ENCODE peak calls at places on chromosomes 1 and 21, in ten cellular contexts. Z is G401; Y is activated CD4-positive, alpha-beta T cell treated with anti-CD3 and anti-CD28 coated beads, Interleukin-2, amount 10 ng/mL, durations not matched to agents 7 days and 5 days; A is WTC11; P is WERI-Rb-1; I is HuH-7.5; O is Right ventricle myocardium superior; K is GM12865; R is NCI-H1417; X is CD8-positive, alpha-beta T cell. H is an unnamed sample.

GRCh38 chr1:174676856-174677255 is 229.1 kb downstream of the GPR52 start:
- DNase-seq in K (no peak), P (no peak), Z (peak; percentile 84), X (no peak), Y (no peak), O (no peak), A (no peak), R (no peak), I (no peak), H (peak; percentile 83)

GRCh38 chr1:44524180-44524579 is 119.1 kb downstream of the RNF220 start:
- DNase-seq in X (no peak), I (no peak), Y (no peak), R (peak; percentile 74), P (no peak), K (no peak), O (no peak), A (peak; percentile 76), Z (no peak), H (no peak)

GRCh38 chr1:87684194-87684593 is 355.5 kb downstream of the LMO4 start:
- DNase-seq in Z (no peak), I (no peak), Y (no peak), P (peak; percentile 56), X (no peak), K (no peak), R (peak; percentile 52), A (peak; percentile 14), O (no peak), H (no peak)

GRCh38 chr1:168019407-168019806 is 82.5 kb upstream of the MPC2 start:
- DNase-seq in R (no peak), A (peak; percentile 14), Z (no peak), Y (no peak), O (no peak), K (no peak), X (no peak), P (no peak), I (no peak), H (no peak)

GRCh38 chr1:88998716-88999115 is 6.3 kb upstream of the KYAT3 start:
- DNase-seq in Z (peak; percentile 82), X (no peak), A (no peak), R (peak; percentile 88), O (no peak), I (no peak), P (no peak), Y (peak; percentile 69), K (peak; percentile 79), H (peak; percentile 68)

GRCh38 chr1:184299796-184300195 is 87.0 kb upstream of the C1orf21 start:
- DNase-seq in I (no peak), Z (peak; percentile 67), A (no peak), R (no peak), O (no peak), K (no peak), P (no peak), Y (no peak), X (no peak), H (peak; percentile 8)

GRCh38 chr1:54787604-54788003 is 13.5 kb downstream of the TTC22 start:
- DNase-seq in O (no peak), Z (no peak), R (no peak), K (no peak), X (no peak), P (no peak), Y (no peak), I (no peak), A (no peak), H (no peak)

GRCh38 chr1:183582021-183582746 is 8.1 kb downstream of the NCF2 start:
- DNase-seq in Y (no peak), R (no peak), O (no peak), A (no peak), P (no peak), Z (no peak), I (no peak), K (no peak), X (no peak), H (no peak)

GRCh38 chr1:237736372-237737029 is 154.2 kb downstream of the ZP4 start:
- DNase-seq in I (no peak), X (no peak), Z (peak; percentile 10), O (no peak), A (no peak), P (no peak), Y (peak; percentile 24), K (peak; percentile 38), R (peak; percentile 8), H (no peak)

GRCh38 chr1:155463865-155464264 is 98.7 kb downstream of the ASH1L start:
- DNase-seq in K (peak; percentile 23), P (no peak), O (no peak), R (no peak), Y (no peak), A (no peak), I (no peak), X (no peak), Z (no peak), H (no peak)

GRCh38 chr1:111602974-111603373 is 16.6 kb upstream of the RAP1A start:
- DNase-seq in A (no peak), X (no peak), K (peak; percentile 83), Y (no peak), R (no peak), I (no peak), Z (no peak), O (no peak), P (no peak), H (no peak)

GRCh38 chr1:204640578-204640977 is 45.0 kb downstream of the LRRN2 start:
- DNase-seq in A (no peak), I (no peak), X (no peak), R (no peak), K (no peak), Z (no peak), Y (no peak), P (peak; percentile 67), O (no peak), H (no peak)

GRCh38 chr21:42038826-42039425 is 28.8 kb upstream of the ZBTB21 start:
- DNase-seq in K (no peak), A (no peak), Y (no peak), O (no peak), P (no peak), I (no peak), R (no peak), Z (no peak), X (no peak), H (peak; percentile 65)

GRCh38 chr1:17624540-17625256 is 85.2 kb downstream of the ARHGEF10L start:
- DNase-seq in Z (no peak), K (no peak), A (no peak), Y (no peak), R (no peak), O (peak; percentile 80), I (no peak), P (no peak), X (no peak), H (no peak)

GRCh38 chr1:114330451-114330983 is 176.8 kb upstream of the SYT6 start:
- DNase-seq in A (no peak), P (no peak), X (peak; percentile 70), Z (no peak), R (peak; percentile 2), K (peak; percentile 14), O (no peak), Y (peak; percentile 55), I (no peak), H (no peak)

GRCh38 chr1:59034925-59035324 is 251.1 kb upstream of the JUN start:
- DNase-seq in X (no peak), K (no peak), P (no peak), I (no peak), R (no peak), O (no peak), A (no peak), Z (no peak), Y (no peak), H (no peak)

GRCh38 chr1:90434460-90434859 is 282.6 kb downstream of the BARHL2 start:
- DNase-seq in I (no peak), X (no peak), K (no peak), Y (no peak), A (peak; percentile 18), O (no peak), P (peak; percentile 13), Z (no peak), R (no peak), H (no peak)

GRCh38 chr1:4172659-4173599 is 272.9 kb upstream of the C1orf174 start:
- DNase-seq in R (no peak), I (no peak), Z (no peak), A (no peak), P (peak; percentile 76), X (peak; percentile 45), Y (peak; percentile 31), O (no peak), K (peak; percentile 36), H (peak; percentile 8)